ENCODE peak calls at places on chromosomes 3 and 15, in four cellular contexts. L is A549, C is GM12878, I is endothelial cell of umbilical vein. D is an unnamed sample.

GRCh38 chr3:111539351-111540331 is 2.4 kb upstream of the CD96 start:
- DNase-seq in L (peak), C (peak), I (no peak), D (peak)

GRCh38 chr3:61526307-61526706 is 35.1 kb upstream of the PTPRG start:
- DNase-seq in C (no peak), L (no peak), I (no peak), D (no peak)

GRCh38 chr3:152513301-152513960 is 244.7 kb downstream of the MBNL1 start:
- DNase-seq in C (no peak), L (no peak), I (no peak), D (no peak)

GRCh38 chr3:137293086-137293485 is 335.3 kb downstream of the IL20RB start:
- DNase-seq in L (no peak), I (no peak), C (no peak), D (no peak)

GRCh38 chr3:146160964-146161724 is at the start of gene PLOD2:
- DNase-seq in C (no peak), I (peak), L (peak), D (no peak)

GRCh38 chr3:42683875-42684593 is 1.3 kb upstream of the KLHL40 start:
- DNase-seq in L (peak), C (no peak), I (peak), D (peak)

GRCh38 chr15:40091861-40092415 is 16.7 kb downstream of the BMF start:
- DNase-seq in L (no peak), C (no peak), I (no peak), D (no peak)

GRCh38 chr3:86793786-86794185 is 197.2 kb downstream of the VGLL3 start:
- DNase-seq in L (peak), C (no peak), I (no peak), D (no peak)

GRCh38 chr15:67091966-67092677 is 26.7 kb downstream of the SMAD3 start:
- DNase-seq in I (no peak), C (no peak), L (no peak), D (no peak)

GRCh38 chr15:91411570-91411969 is 311.5 kb downstream of the SV2B start:
- DNase-seq in L (no peak), I (no peak), C (no peak), D (peak)

GRCh38 chr15:61033938-61034792 is 194.9 kb downstream of the RORA start:
- DNase-seq in C (no peak), L (no peak), I (peak), D (no peak)

GRCh38 chr3:147987549-147987948 is 578.4 kb downstream of the ZIC1 start:
- DNase-seq in C (no peak), L (no peak), I (no peak), D (no peak)

GRCh38 chr15:29113336-29114276 is 156.0 kb downstream of the NSMCE3 start:
- DNase-seq in L (no peak), C (no peak), I (no peak), D (no peak)

GRCh38 chr3:12476238-12476897 is 7.9 kb upstream of the TSEN2 start:
- DNase-seq in C (no peak), L (peak), I (peak), D (no peak)

GRCh38 chr3:186270711-186271110 is 91.3 kb downstream of the DGKG start:
- DNase-seq in I (no peak), C (no peak), L (no peak), D (no peak)

GRCh38 chr15:42332331-42332730 is 27.0 kb upstream of the CAPN3 start:
- DNase-seq in I (peak), L (no peak), C (no peak), D (no peak)

GRCh38 chr15:31306426-31307269 is 20.0 kb upstream of the KLF13 start:
- DNase-seq in C (no peak), I (no peak), L (no peak), D (peak)

GRCh38 chr3:123424321-123424998 is 24.4 kb downstream of the ADCY5 start:
- DNase-seq in I (no peak), L (no peak), C (no peak), D (no peak)

GRCh38 chr3:140391041-140391440 is 286.8 kb upstream of the TRIM42 start:
- DNase-seq in L (no peak), C (no peak), I (no peak), D (no peak)

GRCh38 chr3:42590989-42591756 is 513 bp downstream of the SS18L2 start:
- DNase-seq in L (no peak), C (no peak), I (peak), D (no peak)

GRCh38 chr3:98325055-98325454 is 28.6 kb upstream of the OR5K4 start:
- DNase-seq in C (no peak), I (no peak), L (no peak), D (no peak)

GRCh38 chr15:31571676-31572075 is 245.0 kb downstream of the KLF13 start:
- DNase-seq in C (no peak), I (no peak), L (peak), D (peak)

GRCh38 chr3:48634661-48635221 is 520 bp downstream of the SLC26A6 start:
- DNase-seq in I (peak), C (peak), L (peak), D (peak)

GRCh38 chr3:141050913-141051632 is at the start of gene SPSB4:
- DNase-seq in L (peak), I (peak), C (no peak), D (peak)

GRCh38 chr3:58013973-58014649 is 5.9 kb downstream of the FLNB start:
- DNase-seq in L (no peak), C (no peak), I (peak), D (no peak)

GRCh38 chr3:24167468-24167867 is 222.4 kb downstream of the NR1D2 start:
- DNase-seq in C (no peak), I (no peak), L (no peak), D (no peak)

GRCh38 chr15:89307046-89307587 is 27.5 kb downstream of the POLG start:
- DNase-seq in C (no peak), I (peak), L (no peak), D (no peak)

GRCh38 chr3:65751123-65751700 is 287.5 kb downstream of the MAGI1 start:
- DNase-seq in C (no peak), I (peak), L (peak), D (peak)

GRCh38 chr3:58563386-58564035 is 13.7 kb downstream of the FAM107A start:
- DNase-seq in L (peak), I (no peak), C (no peak), D (no peak)

GRCh38 chr3:149234671-149235245 is 13.1 kb upstream of the CP start:
- DNase-seq in C (no peak), L (no peak), I (no peak), D (no peak)

GRCh38 chr15:90266485-90266884 is 1.0 kb downstream of the NGRN start:
- DNase-seq in L (no peak), I (no peak), C (no peak), D (peak)

GRCh38 chr15:55343168-55343567 is 24.1 kb downstream of the PIGB start:
- DNase-seq in I (peak), L (no peak), C (no peak), D (no peak)

GRCh38 chr15:90872481-90873184 is 4.2 kb downstream of the FURIN start:
- DNase-seq in I (peak), L (peak), C (no peak), D (peak)

GRCh38 chr3:112074616-112075497 is 11.3 kb upstream of the C3orf52 start:
- DNase-seq in L (peak), I (peak), C (no peak), D (no peak)

GRCh38 chr3:74824366-74824765 is 209.9 kb upstream of the CNTN3 start:
- DNase-seq in L (no peak), I (no peak), C (no peak), D (no peak)

GRCh38 chr15:60165111-60165510 is 161.0 kb downstream of the FOXB1 start:
- DNase-seq in I (no peak), L (no peak), C (no peak), D (no peak)

GRCh38 chr3:88882121-88882520 is 225.3 kb upstream of the EPHA3 start:
- DNase-seq in I (no peak), L (no peak), C (peak), D (no peak)

GRCh38 chr3:99911433-99911832 is 93.8 kb downstream of the CMSS1 start:
- DNase-seq in I (no peak), L (no peak), C (no peak), D (no peak)

GRCh38 chr3:31670136-31670535 is 137.4 kb downstream of the STT3B start:
- DNase-seq in I (peak), L (no peak), C (no peak), D (peak)

DNA sequence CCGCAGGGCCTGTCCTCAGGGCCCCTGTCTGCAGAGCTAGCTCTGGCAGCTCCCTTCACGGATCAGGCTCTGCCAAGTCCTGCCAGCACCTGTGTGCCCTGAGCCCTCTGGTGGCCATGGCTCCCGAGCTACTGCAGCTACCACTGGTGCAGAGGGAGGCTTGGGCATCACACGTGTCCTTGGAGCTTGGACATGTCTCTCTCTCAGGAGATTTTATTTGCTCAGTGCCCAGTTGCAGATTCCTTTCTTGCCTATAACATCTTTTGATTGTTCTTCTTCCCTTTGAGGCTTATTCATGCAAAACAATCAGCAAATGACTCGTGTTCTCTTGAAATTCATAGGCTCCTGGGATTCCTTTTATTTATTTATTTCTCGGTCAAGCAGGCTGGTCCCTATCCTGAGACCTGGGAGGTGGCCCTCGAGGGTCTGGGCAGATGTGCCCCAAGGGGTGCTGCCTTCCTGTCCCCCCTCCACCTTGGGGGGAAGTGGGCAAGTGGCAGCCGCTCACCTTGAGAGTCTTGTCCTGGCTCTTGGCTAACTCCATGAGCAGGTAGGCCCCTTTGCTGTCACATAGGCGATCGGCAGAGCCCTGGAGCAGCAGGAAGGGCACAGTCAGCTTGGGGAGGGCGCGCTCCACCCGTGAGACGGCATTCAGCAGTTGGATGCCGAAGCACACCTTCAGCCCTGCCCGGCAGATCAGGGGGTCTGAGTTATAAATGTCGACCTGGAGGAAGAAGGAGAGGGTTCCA is 21.9 kb downstream of the ABTB1 start:
- DNase-seq in L (peak), C (no peak), I (peak), D (peak)
- TF ChIP-seq MYC in L (no peak), C (no peak), I (no peak), D (no peak)

DNA sequence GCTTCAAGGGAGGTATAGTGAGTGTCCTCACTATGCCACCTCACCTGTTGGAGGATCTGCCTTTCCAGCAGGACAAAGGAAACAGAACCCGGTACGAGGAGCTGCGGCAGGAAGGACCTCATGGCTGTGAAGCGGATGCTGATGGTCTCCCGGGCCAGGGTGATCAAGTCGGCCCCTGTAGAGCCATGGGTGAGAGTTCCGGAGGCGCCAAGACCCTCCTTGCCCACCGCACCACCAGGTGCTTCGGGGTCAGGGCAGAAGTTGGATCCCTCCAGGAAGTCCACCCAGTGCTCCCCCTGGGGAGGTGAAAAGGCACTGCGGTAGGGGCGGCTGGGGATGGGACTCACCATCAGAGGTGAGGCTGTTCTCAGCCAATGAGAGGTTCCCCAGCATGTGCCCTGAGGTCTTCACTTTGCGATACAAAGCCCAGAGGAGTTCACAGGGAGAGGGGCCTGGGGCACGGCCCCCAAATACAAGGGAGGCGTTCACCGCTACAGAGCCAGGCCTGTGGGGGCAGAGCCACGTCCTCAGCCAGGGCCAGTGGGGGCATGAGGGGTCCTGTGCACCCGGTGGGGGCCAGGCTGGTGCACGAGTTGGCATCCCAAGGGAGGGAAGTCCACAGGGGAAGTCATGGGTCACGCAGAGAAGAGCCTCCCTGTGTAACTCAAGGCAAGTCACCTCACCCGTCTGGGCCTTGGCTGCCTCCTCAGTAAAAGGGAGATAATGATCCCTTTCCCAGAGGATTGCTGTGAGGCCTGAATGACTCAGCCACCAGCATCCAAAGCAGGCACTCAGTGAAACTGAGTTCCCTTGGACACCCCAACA is 27.7 kb downstream of the C15orf39 start:
- DNase-seq in L (no peak), I (no peak), C (no peak), D (no peak)
- TF ChIP-seq MYC in L (no peak), I (no peak), C (no peak), D (no peak)

GRCh38 chr3:184549793-184550585 is 11.6 kb upstream of the EPHB3 start:
- DNase-seq in C (no peak), I (no peak), L (no peak), D (no peak)

GRCh38 chr3:184552863-184553262 is 8.7 kb upstream of the EPHB3 start:
- DNase-seq in I (no peak), C (no peak), L (no peak), D (no peak)

GRCh38 chr3:184551614-184552256 is 9.8 kb upstream of the EPHB3 start:
- DNase-seq in L (no peak), C (no peak), I (no peak), D (no peak)

GRCh38 chr3:184552296-184552695 is 9.3 kb upstream of the EPHB3 start:
- DNase-seq in C (no peak), I (no peak), L (no peak), D (no peak)

GRCh38 chr3:184551103-184551502 is 10.5 kb upstream of the EPHB3 start:
- DNase-seq in L (no peak), C (no peak), I (no peak), D (no peak)
- TF ChIP-seq MYC in L (no peak), C (no peak), I (no peak), D (no peak)

GRCh38 chr3:43770426-43771103 is 79.8 kb downstream of the ABHD5 start:
- DNase-seq in C (no peak), L (peak), I (peak), D (peak)
- TF ChIP-seq MYC in C (no peak), L (no peak), I (no peak), D (no peak)

DNA sequence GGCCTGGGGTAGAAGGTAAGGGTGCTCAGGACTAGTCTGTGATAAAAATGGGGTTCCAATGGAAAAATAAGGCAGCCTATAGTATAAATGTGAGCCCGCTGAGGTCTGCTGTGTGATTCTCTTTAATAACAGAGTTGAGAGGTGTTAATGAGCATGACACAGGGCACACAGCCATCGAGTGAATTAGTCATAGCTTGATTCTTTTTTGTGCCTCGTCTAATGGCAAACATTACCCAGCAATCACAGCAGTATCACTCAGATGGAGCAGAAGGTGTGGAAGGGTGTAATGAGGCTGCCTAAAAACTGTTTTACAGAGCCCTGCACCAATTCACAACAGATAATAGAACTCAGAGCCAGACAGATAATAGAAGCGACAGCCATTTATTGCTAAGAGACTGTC is 178.6 kb upstream of the TPRG1 start:
- DNase-seq in L (no peak), I (no peak), C (no peak), D (no peak)
- TF ChIP-seq MYC in L (no peak), I (no peak), C (no peak), D (no peak)

DNA sequence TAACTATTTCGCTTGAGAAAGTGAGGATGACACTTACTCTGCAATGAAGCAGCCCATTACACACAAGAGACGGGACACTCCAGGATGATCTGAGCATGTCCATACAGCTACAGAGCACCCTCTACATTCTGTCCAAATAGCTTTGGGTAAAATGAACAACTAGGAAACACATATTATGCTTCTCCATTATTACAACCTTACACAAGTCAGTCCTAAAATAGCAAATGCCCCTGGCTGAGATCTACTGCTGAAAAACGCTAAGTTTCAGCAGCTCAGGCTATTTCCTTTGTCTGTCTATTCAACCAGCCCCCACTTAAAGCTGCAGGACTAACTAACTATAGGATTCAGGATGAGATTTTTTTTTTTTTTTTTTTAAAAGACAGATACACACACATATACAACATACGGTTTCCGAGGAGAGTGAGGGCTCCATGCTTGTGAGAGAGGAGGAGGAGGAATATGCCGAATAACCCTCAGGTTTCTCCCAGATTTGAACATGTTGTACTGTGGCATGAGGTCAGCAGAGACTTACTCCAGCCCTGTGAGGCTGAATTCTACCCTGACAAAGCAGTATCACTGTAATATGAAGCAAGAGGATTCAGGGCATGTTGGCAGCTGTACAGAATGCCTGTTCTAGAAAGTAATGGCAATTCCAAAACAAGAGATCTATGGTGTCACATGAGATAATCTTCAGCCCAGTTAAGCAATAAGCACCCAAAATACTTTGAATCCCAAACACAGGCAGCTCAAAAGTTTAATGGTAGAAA is 117.3 kb upstream of the PLXND1 start:
- DNase-seq in L (peak), I (peak), C (no peak), D (no peak)
- TF ChIP-seq MYC in L (no peak), I (no peak), C (no peak), D (no peak)

GRCh38 chr3:127715541-127715940 is 42.8 kb downstream of the ABTB1 start:
- DNase-seq in L (no peak), C (no peak), I (no peak), D (no peak)

GRCh38 chr3:127714866-127715265 is 42.1 kb downstream of the ABTB1 start:
- DNase-seq in C (no peak), L (no peak), I (no peak), D (peak)

GRCh38 chr3:127712461-127712860 is 39.7 kb downstream of the ABTB1 start:
- DNase-seq in C (no peak), I (no peak), L (no peak), D (no peak)

GRCh38 chr3:127712881-127713771 is 40.4 kb downstream of the ABTB1 start:
- DNase-seq in C (no peak), I (peak), L (no peak), D (no peak)

DNA sequence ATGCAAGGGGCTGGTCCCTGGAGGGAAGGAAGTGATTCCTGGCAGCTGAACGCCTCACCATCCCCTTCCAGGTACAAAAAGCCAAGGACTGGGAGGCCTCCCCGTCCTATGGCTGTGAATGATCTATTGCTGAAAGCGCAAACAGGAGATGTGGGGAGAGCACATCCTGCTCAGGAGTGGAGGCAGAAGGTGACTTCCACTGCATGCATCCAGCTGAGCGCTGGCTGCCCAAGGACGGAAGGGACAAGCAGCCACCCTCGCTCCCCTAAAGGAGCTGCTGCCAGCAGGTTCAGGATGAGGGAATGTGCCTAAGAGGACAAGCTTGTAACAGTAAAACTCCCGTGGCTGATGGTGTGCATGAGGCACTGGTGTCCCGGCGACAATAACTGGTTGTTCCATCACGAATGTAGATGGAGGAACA is 41.4 kb downstream of the ABTB1 start:
- DNase-seq in L (no peak), I (peak), C (no peak), D (no peak)
- TF ChIP-seq MYC in L (no peak), I (no peak), C (no peak), D (no peak)

D was measured in NB4.